ENCODE peak calls at places on chromosomes 13 and 19, in ten cellular contexts. One of them, this sample, is unnamed.
A peak's percentile ranks its signal among the peaks of the same experiment; 100 is the strongest.

GRCh38 chr13:87999141-87999765 is 328.1 kb downstream of the SLITRK5 start:
- DNase-seq in skeletal muscle cell: peak; percentile 38
- DNase-seq in Kasumi-1: no peak
- DNase-seq in MCF 10A: peak; percentile 6
- DNase-seq in COR-L47: no peak
- DNase-seq in Peyer's patch: no peak
- DNase-seq in stimulated activated naive CD8-positive, alpha-beta T cell treated with anti-CD3 and anti-CD28 coated beads, Interleukin-15, amount 100 ng/mL, for 72 hours: no peak
- DNase-seq in fibroblast of the aortic adventitia: peak; percentile 0
- DNase-seq in mucosa of gallbladder: no peak
- DNase-seq in HTR-8/SVneo: no peak
- DNase-seq in this sample: no peak

GRCh38 chr13:48210178-48210577 is 22.8 kb upstream of the ITM2B start:
- DNase-seq in skeletal muscle cell: peak; percentile 75
- DNase-seq in Kasumi-1: no peak
- DNase-seq in MCF 10A: peak; percentile 90
- DNase-seq in COR-L47: no peak
- DNase-seq in Peyer's patch: no peak
- DNase-seq in stimulated activated naive CD8-positive, alpha-beta T cell treated with anti-CD3 and anti-CD28 coated beads, Interleukin-15, amount 100 ng/mL, for 72 hours: no peak
- DNase-seq in fibroblast of the aortic adventitia: peak; percentile 90
- DNase-seq in mucosa of gallbladder: no peak
- DNase-seq in HTR-8/SVneo: no peak
- DNase-seq in this sample: no peak

GRCh38 chr13:97278395-97279078 is 56.4 kb downstream of the MBNL2 start:
- DNase-seq in skeletal muscle cell: no peak
- DNase-seq in Kasumi-1: no peak
- DNase-seq in MCF 10A: peak; percentile 66
- DNase-seq in COR-L47: no peak
- DNase-seq in Peyer's patch: no peak
- DNase-seq in stimulated activated naive CD8-positive, alpha-beta T cell treated with anti-CD3 and anti-CD28 coated beads, Interleukin-15, amount 100 ng/mL, for 72 hours: no peak
- DNase-seq in fibroblast of the aortic adventitia: peak; percentile 87
- DNase-seq in mucosa of gallbladder: no peak
- DNase-seq in HTR-8/SVneo: no peak
- DNase-seq in this sample: no peak

GRCh38 chr19:49073514-49074378 is 1.2 kb upstream of the KCNA7 start:
- DNase-seq in skeletal muscle cell: no peak
- DNase-seq in Kasumi-1: peak; percentile 78
- DNase-seq in MCF 10A: peak; percentile 56
- DNase-seq in COR-L47: no peak
- DNase-seq in Peyer's patch: no peak
- DNase-seq in stimulated activated naive CD8-positive, alpha-beta T cell treated with anti-CD3 and anti-CD28 coated beads, Interleukin-15, amount 100 ng/mL, for 72 hours: no peak
- DNase-seq in fibroblast of the aortic adventitia: no peak
- DNase-seq in mucosa of gallbladder: no peak
- DNase-seq in HTR-8/SVneo: no peak
- DNase-seq in this sample: no peak

GRCh38 chr13:51618626-51619025 is 34.4 kb downstream of the WDFY2 start:
- DNase-seq in skeletal muscle cell: no peak
- DNase-seq in Kasumi-1: no peak
- DNase-seq in MCF 10A: no peak
- DNase-seq in COR-L47: peak; percentile 13
- DNase-seq in Peyer's patch: no peak
- DNase-seq in stimulated activated naive CD8-positive, alpha-beta T cell treated with anti-CD3 and anti-CD28 coated beads, Interleukin-15, amount 100 ng/mL, for 72 hours: no peak
- DNase-seq in fibroblast of the aortic adventitia: peak; percentile 80
- DNase-seq in mucosa of gallbladder: no peak
- DNase-seq in HTR-8/SVneo: no peak
- DNase-seq in this sample: no peak

GRCh38 chr19:54696766-54697165 is 27.5 kb upstream of the KIR3DL3 start:
- DNase-seq in skeletal muscle cell: no peak
- DNase-seq in Kasumi-1: no peak
- DNase-seq in MCF 10A: no peak
- DNase-seq in COR-L47: no peak
- DNase-seq in Peyer's patch: no peak
- DNase-seq in stimulated activated naive CD8-positive, alpha-beta T cell treated with anti-CD3 and anti-CD28 coated beads, Interleukin-15, amount 100 ng/mL, for 72 hours: no peak
- DNase-seq in fibroblast of the aortic adventitia: no peak
- DNase-seq in mucosa of gallbladder: no peak
- DNase-seq in HTR-8/SVneo: no peak
- DNase-seq in this sample: no peak

GRCh38 chr19:40743926-40744325 is 6.4 kb downstream of the ACTMAP start:
- DNase-seq in skeletal muscle cell: no peak
- DNase-seq in Kasumi-1: no peak
- DNase-seq in MCF 10A: no peak
- DNase-seq in COR-L47: no peak
- DNase-seq in Peyer's patch: no peak
- DNase-seq in stimulated activated naive CD8-positive, alpha-beta T cell treated with anti-CD3 and anti-CD28 coated beads, Interleukin-15, amount 100 ng/mL, for 72 hours: no peak
- DNase-seq in fibroblast of the aortic adventitia: no peak
- DNase-seq in mucosa of gallbladder: no peak
- DNase-seq in HTR-8/SVneo: no peak
- DNase-seq in this sample: no peak

GRCh38 chr19:47093841-47094240 is 19.7 kb downstream of the ZC3H4 start:
- DNase-seq in skeletal muscle cell: no peak
- DNase-seq in Kasumi-1: no peak
- DNase-seq in MCF 10A: no peak
- DNase-seq in COR-L47: no peak
- DNase-seq in Peyer's patch: peak; percentile 70
- DNase-seq in stimulated activated naive CD8-positive, alpha-beta T cell treated with anti-CD3 and anti-CD28 coated beads, Interleukin-15, amount 100 ng/mL, for 72 hours: no peak
- DNase-seq in fibroblast of the aortic adventitia: no peak
- DNase-seq in mucosa of gallbladder: no peak
- DNase-seq in HTR-8/SVneo: no peak
- DNase-seq in this sample: no peak

GRCh38 chr19:1512671-1513491 is at the start of gene ADAMTSL5:
- DNase-seq in skeletal muscle cell: no peak
- DNase-seq in Kasumi-1: no peak
- DNase-seq in MCF 10A: peak; percentile 74
- DNase-seq in COR-L47: no peak
- DNase-seq in Peyer's patch: peak; percentile 42
- DNase-seq in stimulated activated naive CD8-positive, alpha-beta T cell treated with anti-CD3 and anti-CD28 coated beads, Interleukin-15, amount 100 ng/mL, for 72 hours: peak; percentile 78
- DNase-seq in fibroblast of the aortic adventitia: peak; percentile 42
- DNase-seq in mucosa of gallbladder: no peak
- DNase-seq in HTR-8/SVneo: peak; percentile 74
- DNase-seq in this sample: no peak

GRCh38 chr13:42422681-42423080 is 150.7 kb downstream of the AKAP11 start:
- DNase-seq in skeletal muscle cell: no peak
- DNase-seq in Kasumi-1: no peak
- DNase-seq in MCF 10A: no peak
- DNase-seq in COR-L47: no peak
- DNase-seq in Peyer's patch: no peak
- DNase-seq in stimulated activated naive CD8-positive, alpha-beta T cell treated with anti-CD3 and anti-CD28 coated beads, Interleukin-15, amount 100 ng/mL, for 72 hours: no peak
- DNase-seq in fibroblast of the aortic adventitia: no peak
- DNase-seq in mucosa of gallbladder: no peak
- DNase-seq in HTR-8/SVneo: no peak
- DNase-seq in this sample: no peak

GRCh38 chr13:45595968-45596367 is 19.6 kb downstream of the ERICH6B start:
- DNase-seq in skeletal muscle cell: no peak
- DNase-seq in Kasumi-1: peak; percentile 7
- DNase-seq in MCF 10A: peak; percentile 9
- DNase-seq in COR-L47: no peak
- DNase-seq in Peyer's patch: no peak
- DNase-seq in stimulated activated naive CD8-positive, alpha-beta T cell treated with anti-CD3 and anti-CD28 coated beads, Interleukin-15, amount 100 ng/mL, for 72 hours: no peak
- DNase-seq in fibroblast of the aortic adventitia: no peak
- DNase-seq in mucosa of gallbladder: no peak
- DNase-seq in HTR-8/SVneo: no peak
- DNase-seq in this sample: no peak

GRCh38 chr19:45526143-45526542 is 18.9 kb downstream of the VASP start:
- DNase-seq in skeletal muscle cell: no peak
- DNase-seq in Kasumi-1: peak; percentile 51
- DNase-seq in MCF 10A: peak; percentile 82
- DNase-seq in COR-L47: peak; percentile 44
- DNase-seq in Peyer's patch: no peak
- DNase-seq in stimulated activated naive CD8-positive, alpha-beta T cell treated with anti-CD3 and anti-CD28 coated beads, Interleukin-15, amount 100 ng/mL, for 72 hours: no peak
- DNase-seq in fibroblast of the aortic adventitia: peak; percentile 53
- DNase-seq in mucosa of gallbladder: peak; percentile 55
- DNase-seq in HTR-8/SVneo: peak; percentile 74
- DNase-seq in this sample: peak; percentile 34

GRCh38 chr13:41722684-41723083 is 238.2 kb downstream of the VWA8 start:
- DNase-seq in skeletal muscle cell: no peak
- DNase-seq in Kasumi-1: peak; percentile 6
- DNase-seq in MCF 10A: no peak
- DNase-seq in COR-L47: no peak
- DNase-seq in Peyer's patch: no peak
- DNase-seq in stimulated activated naive CD8-positive, alpha-beta T cell treated with anti-CD3 and anti-CD28 coated beads, Interleukin-15, amount 100 ng/mL, for 72 hours: no peak
- DNase-seq in fibroblast of the aortic adventitia: no peak
- DNase-seq in mucosa of gallbladder: no peak
- DNase-seq in HTR-8/SVneo: no peak
- DNase-seq in this sample: no peak

GRCh38 chr13:79392882-79393563 is 13.0 kb downstream of the RBM26 start:
- DNase-seq in skeletal muscle cell: no peak
- DNase-seq in Kasumi-1: peak; percentile 52
- DNase-seq in MCF 10A: peak; percentile 24
- DNase-seq in COR-L47: no peak
- DNase-seq in Peyer's patch: no peak
- DNase-seq in stimulated activated naive CD8-positive, alpha-beta T cell treated with anti-CD3 and anti-CD28 coated beads, Interleukin-15, amount 100 ng/mL, for 72 hours: peak; percentile 29
- DNase-seq in fibroblast of the aortic adventitia: peak; percentile 32
- DNase-seq in mucosa of gallbladder: no peak
- DNase-seq in HTR-8/SVneo: no peak
- DNase-seq in this sample: no peak

GRCh38 chr13:79659161-79659560 is 178.2 kb downstream of the NDFIP2 start:
- DNase-seq in skeletal muscle cell: peak; percentile 77
- DNase-seq in Kasumi-1: peak; percentile 72
- DNase-seq in MCF 10A: no peak
- DNase-seq in COR-L47: no peak
- DNase-seq in Peyer's patch: no peak
- DNase-seq in stimulated activated naive CD8-positive, alpha-beta T cell treated with anti-CD3 and anti-CD28 coated beads, Interleukin-15, amount 100 ng/mL, for 72 hours: no peak
- DNase-seq in fibroblast of the aortic adventitia: peak; percentile 81
- DNase-seq in mucosa of gallbladder: peak; percentile 42
- DNase-seq in HTR-8/SVneo: no peak
- DNase-seq in this sample: peak; percentile 21

GRCh38 chr19:38946229-38947010 is 15.7 kb downstream of the MRPS12 start:
- DNase-seq in skeletal muscle cell: no peak
- DNase-seq in Kasumi-1: no peak
- DNase-seq in MCF 10A: peak; percentile 11
- DNase-seq in COR-L47: no peak
- DNase-seq in Peyer's patch: no peak
- DNase-seq in stimulated activated naive CD8-positive, alpha-beta T cell treated with anti-CD3 and anti-CD28 coated beads, Interleukin-15, amount 100 ng/mL, for 72 hours: no peak
- DNase-seq in fibroblast of the aortic adventitia: no peak
- DNase-seq in mucosa of gallbladder: no peak
- DNase-seq in HTR-8/SVneo: no peak
- DNase-seq in this sample: no peak

GRCh38 chr19:42323852-42324654 is 1.4 kb upstream of the MEGF8 start:
- DNase-seq in skeletal muscle cell: no peak
- DNase-seq in Kasumi-1: no peak
- DNase-seq in MCF 10A: no peak
- DNase-seq in COR-L47: no peak
- DNase-seq in Peyer's patch: peak; percentile 22
- DNase-seq in stimulated activated naive CD8-positive, alpha-beta T cell treated with anti-CD3 and anti-CD28 coated beads, Interleukin-15, amount 100 ng/mL, for 72 hours: no peak
- DNase-seq in fibroblast of the aortic adventitia: no peak
- DNase-seq in mucosa of gallbladder: no peak
- DNase-seq in HTR-8/SVneo: no peak
- DNase-seq in this sample: no peak

This sample was measured in NCI-H1105.